ENCODE peak calls at places on chromosomes 5 and 9, in four cellular contexts. E is CD8-positive, alpha-beta T cell; V is BJ; M is GM20000. K is an unnamed sample.

GRCh38 chr5:36734422-36734821 is 128.0 kb downstream of the SLC1A3 start:
- DNase-seq in E (no peak), V (no peak), M (no peak), K (no peak)

GRCh38 chr9:77421506-77422265 is 226.4 kb downstream of the GNA14 start:
- DNase-seq in E (no peak), V (no peak), M (no peak), K (no peak)

GRCh38 chr5:102762828-102763227 is 7.7 kb downstream of the PAM start:
- DNase-seq in E (no peak), V (no peak), M (no peak), K (no peak)

GRCh38 chr9:26940779-26941178 is 6.3 kb downstream of the PLAA start:
- DNase-seq in E (no peak), V (no peak), M (no peak), K (no peak)

GRCh38 chr5:124176692-124177091 is 569.7 kb downstream of the ZNF608 start:
- DNase-seq in E (no peak), V (no peak), M (no peak), K (no peak)

GRCh38 chr5:44809215-44809955 is 638 bp downstream of the MRPS30 start:
- DNase-seq in E (peak; percentile 48), V (peak; percentile 8), M (peak; percentile 48), K (peak; percentile 47)

GRCh38 chr9:89543621-89544279 is 45.8 kb upstream of the SEMA4D start:
- DNase-seq in E (no peak), V (no peak), M (no peak), K (no peak)

GRCh38 chr5:114839360-114839759 is 330.3 kb downstream of the TRIM36 start:
- DNase-seq in E (no peak), V (no peak), M (no peak), K (no peak)

GRCh38 chr5:177553671-177554429 is 513 bp downstream of the FAM193B start:
- DNase-seq in E (peak; percentile 47), V (no peak), M (peak; percentile 81), K (peak; percentile 79)

GRCh38 chr5:5017827-5018559 is 122.1 kb upstream of the ADAMTS16 start:
- DNase-seq in E (no peak), V (peak; percentile 50), M (no peak), K (no peak)

GRCh38 chr5:75055727-75056144 is 3.4 kb upstream of the GCNT4 start:
- DNase-seq in E (no peak), V (peak; percentile 65), M (no peak), K (no peak)

GRCh38 chr5:36696059-36696673 is 89.8 kb downstream of the SLC1A3 start:
- DNase-seq in E (peak; percentile 28), V (no peak), M (peak; percentile 59), K (peak; percentile 53)

GRCh38 chr9:131500377-131500776 is 2.3 kb upstream of the POMT1 start:
- DNase-seq in E (peak; percentile 70), V (no peak), M (no peak), K (no peak)

GRCh38 chr9:115121140-115121710 is 3.3 kb upstream of the TNC start:
- DNase-seq in E (no peak), V (no peak), M (no peak), K (no peak)

GRCh38 chr5:73030531-73030930 is 74.7 kb downstream of the FCHO2 start:
- DNase-seq in E (no peak), V (no peak), M (no peak), K (no peak)

GRCh38 chr5:90940227-90940995 is 381.8 kb downstream of the ADGRV1 start:
- DNase-seq in E (peak; percentile 32), V (no peak), M (peak; percentile 64), K (peak; percentile 61)

GRCh38 chr5:126875303-126875785 is 98.4 kb downstream of the LMNB1 start:
- DNase-seq in E (no peak), V (no peak), M (no peak), K (no peak)

GRCh38 chr9:95102572-95102971 is 214.9 kb downstream of the FANCC start:
- DNase-seq in E (no peak), V (no peak), M (no peak), K (no peak)

GRCh38 chr5:40606077-40606765 is 73.5 kb upstream of the PTGER4 start:
- DNase-seq in E (no peak), V (no peak), M (no peak), K (no peak)

GRCh38 chr9:109454601-109455155 is 43.4 kb downstream of the PTPN3 start:
- DNase-seq in E (no peak), V (no peak), M (no peak), K (no peak)

GRCh38 chr5:135195267-135195603 is 161.2 kb upstream of the PITX1 start:
- DNase-seq in E (no peak), V (no peak), M (no peak), K (no peak)

GRCh38 chr9:87704342-87704741 is 21.6 kb upstream of the CTSL start:
- DNase-seq in E (no peak), V (no peak), M (no peak), K (no peak)

GRCh38 chr9:27088981-27089380 is 20.0 kb upstream of the TEK start:
- DNase-seq in E (no peak), V (peak; percentile 41), M (no peak), K (no peak)

GRCh38 chr5:58462623-58463230 is 2.8 kb upstream of the PLK2 start:
- DNase-seq in E (peak; percentile 33), V (no peak), M (peak; percentile 46), K (peak; percentile 38)

GRCh38 chr9:75548871-75549270 is 341.6 kb upstream of the PCSK5 start:
- DNase-seq in E (no peak), V (no peak), M (no peak), K (no peak)

GRCh38 chr5:673837-674629 is 19.1 kb downstream of the TPPP start:
- DNase-seq in E (no peak), V (no peak), M (no peak), K (no peak)

GRCh38 chr5:14491015-14491414 is 90.6 kb upstream of the OTULINL start:
- DNase-seq in E (no peak), V (no peak), M (no peak), K (no peak)

GRCh38 chr9:137435381-137435891 is 5.7 kb downstream of the ENTPD8 start:
- DNase-seq in E (no peak), V (no peak), M (no peak), K (no peak)

GRCh38 chr9:137436761-137437600 is 4.2 kb downstream of the ENTPD8 start:
- DNase-seq in E (no peak), V (no peak), M (no peak), K (no peak)

GRCh38 chr9:137434498-137435380 is 6.4 kb downstream of the ENTPD8 start:
- DNase-seq in E (no peak), V (no peak), M (no peak), K (no peak)

GRCh38 chr9:137437691-137438590 is 3.2 kb downstream of the ENTPD8 start:
- DNase-seq in E (no peak), V (no peak), M (no peak), K (no peak)

GRCh38 chr9:137435980-137436760 is 5.0 kb downstream of the ENTPD8 start:
- DNase-seq in E (no peak), V (peak; percentile 21), M (no peak), K (no peak)
- TF ChIP-seq CTCF in E (no peak), V (no peak), M (no peak), K (no peak)

DNA sequence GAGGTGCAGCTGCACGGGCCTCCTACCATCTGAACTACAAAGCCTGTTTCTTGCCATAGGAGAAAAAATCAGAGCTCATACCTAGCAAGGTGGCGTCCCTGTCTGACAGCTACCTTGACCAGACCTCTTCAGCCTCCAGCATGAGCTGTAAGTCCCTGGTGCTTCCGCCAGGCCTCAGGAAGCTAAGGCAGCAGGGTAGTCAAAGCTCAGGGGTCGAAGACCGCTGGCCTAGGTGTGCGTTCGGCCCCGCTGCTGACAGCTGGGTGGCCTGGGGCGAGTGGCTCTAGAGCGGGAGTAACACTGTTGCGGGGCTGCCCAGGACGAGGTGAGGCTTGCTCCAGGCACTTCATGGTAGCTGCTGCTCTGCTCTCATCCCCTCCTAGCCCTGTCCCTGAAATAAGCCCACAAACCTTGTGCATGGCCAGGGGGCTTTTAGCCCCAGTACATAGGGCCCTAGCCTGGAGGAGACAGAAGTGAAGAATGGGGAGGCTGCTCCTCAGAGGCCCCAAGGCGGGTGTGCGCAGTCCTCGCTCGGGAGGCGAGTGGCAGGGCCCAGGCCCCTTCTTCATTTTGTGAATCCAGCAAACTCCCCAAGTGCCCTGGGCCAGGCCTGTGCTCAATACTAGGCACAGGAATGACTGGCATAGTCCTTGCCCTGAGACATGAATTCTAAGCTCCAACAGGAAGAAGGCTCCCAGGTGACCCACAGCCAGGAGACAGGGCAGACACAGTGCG is 5.4 kb downstream of the TOR2A start:
- DNase-seq in E (no peak), V (no peak), M (no peak), K (no peak)
- TF ChIP-seq CTCF in E (no peak), V (no peak), M (no peak), K (no peak)

GRCh38 chr5:159962214-159962613 is 45.9 kb downstream of the ADRA1B start:
- DNase-seq in E (no peak), V (no peak), M (no peak), K (no peak)

GRCh38 chr5:159963967-159964366 is 45.0 kb upstream of the TTC1 start:
- DNase-seq in E (no peak), V (no peak), M (no peak), K (no peak)

GRCh38 chr5:159961176-159961689 is 45.0 kb downstream of the ADRA1B start:
- DNase-seq in E (no peak), V (peak; percentile 38), M (no peak), K (no peak)

GRCh38 chr5:159961761-159962160 is 45.5 kb downstream of the ADRA1B start:
- DNase-seq in E (no peak), V (no peak), M (no peak), K (no peak)

DNA sequence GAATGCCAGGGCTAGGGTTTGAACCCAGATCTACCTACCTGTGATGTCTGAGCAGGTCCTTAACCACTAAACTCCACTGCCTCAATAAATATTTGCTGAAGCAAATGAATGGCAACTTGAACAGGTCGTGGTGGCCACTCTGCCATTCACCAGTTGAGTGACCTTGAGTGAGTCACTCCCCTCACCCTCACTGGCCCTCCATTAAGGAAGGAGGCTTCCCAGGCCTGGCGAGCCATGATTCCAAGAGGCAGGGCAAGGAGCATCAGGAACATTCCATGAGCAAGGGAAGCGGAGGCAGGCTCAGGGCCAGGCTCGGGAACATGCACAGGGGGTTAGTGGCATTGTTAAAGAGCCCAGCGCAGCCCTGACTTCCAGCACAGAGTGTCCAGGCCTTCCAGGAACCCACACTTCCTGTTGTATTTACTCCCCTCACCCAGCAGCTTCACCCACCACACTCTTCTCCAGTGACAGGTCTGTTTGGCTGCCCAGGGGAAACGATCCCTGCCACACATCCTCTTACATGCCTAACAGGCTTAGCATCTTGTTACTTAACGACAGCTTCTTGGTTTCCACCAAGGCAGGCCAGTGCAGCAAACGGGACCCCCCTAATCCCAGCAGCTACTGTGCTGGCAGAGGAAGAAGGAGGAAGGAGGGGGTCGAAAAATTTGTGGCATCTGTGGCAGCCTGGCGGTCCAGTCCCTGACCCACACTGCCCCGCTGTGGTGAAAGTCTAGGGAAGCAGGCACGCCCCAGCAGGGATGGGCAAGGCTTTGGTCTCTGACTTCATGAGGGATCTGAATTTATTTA is 43.7 kb upstream of the TTC1 start:
- DNase-seq in E (no peak), V (no peak), M (no peak), K (peak; percentile 47)
- TF ChIP-seq CTCF in E (no peak), V (peak; percentile 73), M (peak; percentile 53), K (peak; percentile 62)

GRCh38 chr5:149894237-149894636 is 50.4 kb downstream of the PDE6A start:
- DNase-seq in E (no peak), V (no peak), M (no peak), K (no peak)
- TF ChIP-seq CTCF in E (no peak), V (no peak), M (no peak), K (no peak)

K was measured in GM13976.